ENCODE peak calls at places on chromosomes 13 and 19, in eight cellular contexts. One of them, this sample, is unnamed.
A peak's percentile ranks its signal among the peaks of the same experiment; 100 is the strongest.

GRCh38 chr13:98843482-98843877 is 91.0 kb upstream of the SLC15A1 start:
- DNase-seq in EL: no peak
- DNase-seq in CD8-positive, alpha-beta T cell: no peak
- DNase-seq in stimulated activated CD8-positive, alpha-beta memory T cell treated with anti-CD3 and anti-CD28 coated beads, Interleukin-7, amount 100 ng/mL, for 1 hour: no peak
- DNase-seq in pancreas: no peak
- DNase-seq in NCI-H1092 treated with DMSO at 0.1 percent for 48 hours: peak; percentile 91
- DNase-seq in right cardiac atrium: no peak
- DNase-seq in H54: no peak
- DNase-seq in this sample: no peak

GRCh38 chr19:29665215-29665825 is at the start of gene PLEKHF1:
- DNase-seq in CD8-positive, alpha-beta T cell: peak; percentile 79
- DNase-seq in pancreas: peak; percentile 90
- DNase-seq in stimulated activated CD8-positive, alpha-beta memory T cell treated with anti-CD3 and anti-CD28 coated beads, Interleukin-7, amount 100 ng/mL, for 1 hour: peak; percentile 73
- DNase-seq in NCI-H1092 treated with DMSO at 0.1 percent for 48 hours: peak; percentile 42
- DNase-seq in H54: peak; percentile 90
- DNase-seq in right cardiac atrium: peak; percentile 92
- DNase-seq in EL: peak; percentile 79
- DNase-seq in this sample: peak; percentile 85

GRCh38 chr13:20383058-20383457 is 142.6 kb downstream of the CRYL1 start:
- DNase-seq in pancreas: no peak
- DNase-seq in NCI-H1092 treated with DMSO at 0.1 percent for 48 hours: peak; percentile 51
- DNase-seq in stimulated activated CD8-positive, alpha-beta memory T cell treated with anti-CD3 and anti-CD28 coated beads, Interleukin-7, amount 100 ng/mL, for 1 hour: no peak
- DNase-seq in right cardiac atrium: no peak
- DNase-seq in H54: no peak
- DNase-seq in CD8-positive, alpha-beta T cell: no peak
- DNase-seq in EL: no peak
- DNase-seq in this sample: no peak

GRCh38 chr13:34462843-34463242 is 479.2 kb upstream of the NBEA start:
- DNase-seq in CD8-positive, alpha-beta T cell: no peak
- DNase-seq in right cardiac atrium: peak; percentile 42
- DNase-seq in NCI-H1092 treated with DMSO at 0.1 percent for 48 hours: no peak
- DNase-seq in EL: peak; percentile 81
- DNase-seq in H54: peak; percentile 10
- DNase-seq in stimulated activated CD8-positive, alpha-beta memory T cell treated with anti-CD3 and anti-CD28 coated beads, Interleukin-7, amount 100 ng/mL, for 1 hour: no peak
- DNase-seq in pancreas: no peak
- DNase-seq in this sample: no peak

GRCh38 chr19:46349311-46349993 is 2.6 kb downstream of the PPP5C start:
- DNase-seq in pancreas: no peak
- DNase-seq in EL: no peak
- DNase-seq in right cardiac atrium: no peak
- DNase-seq in H54: no peak
- DNase-seq in NCI-H1092 treated with DMSO at 0.1 percent for 48 hours: no peak
- DNase-seq in CD8-positive, alpha-beta T cell: no peak
- DNase-seq in stimulated activated CD8-positive, alpha-beta memory T cell treated with anti-CD3 and anti-CD28 coated beads, Interleukin-7, amount 100 ng/mL, for 1 hour: no peak
- DNase-seq in this sample: no peak

GRCh38 chr13:74550039-74550438 is 415.8 kb upstream of the KLF12 start:
- DNase-seq in NCI-H1092 treated with DMSO at 0.1 percent for 48 hours: no peak
- DNase-seq in EL: no peak
- DNase-seq in pancreas: no peak
- DNase-seq in CD8-positive, alpha-beta T cell: no peak
- DNase-seq in H54: no peak
- DNase-seq in right cardiac atrium: no peak
- DNase-seq in stimulated activated CD8-positive, alpha-beta memory T cell treated with anti-CD3 and anti-CD28 coated beads, Interleukin-7, amount 100 ng/mL, for 1 hour: no peak
- DNase-seq in this sample: no peak

GRCh38 chr19:58037927-58038687 is 4.3 kb downstream of the ZSCAN1 start:
- DNase-seq in CD8-positive, alpha-beta T cell: no peak
- DNase-seq in right cardiac atrium: no peak
- DNase-seq in NCI-H1092 treated with DMSO at 0.1 percent for 48 hours: peak; percentile 53
- DNase-seq in EL: no peak
- DNase-seq in pancreas: no peak
- DNase-seq in H54: no peak
- DNase-seq in stimulated activated CD8-positive, alpha-beta memory T cell treated with anti-CD3 and anti-CD28 coated beads, Interleukin-7, amount 100 ng/mL, for 1 hour: no peak
- DNase-seq in this sample: no peak

GRCh38 chr13:47033216-47033615 is 136.4 kb upstream of the HTR2A start:
- DNase-seq in CD8-positive, alpha-beta T cell: no peak
- DNase-seq in EL: peak; percentile 59
- DNase-seq in NCI-H1092 treated with DMSO at 0.1 percent for 48 hours: no peak
- DNase-seq in H54: no peak
- DNase-seq in right cardiac atrium: no peak
- DNase-seq in pancreas: no peak
- DNase-seq in stimulated activated CD8-positive, alpha-beta memory T cell treated with anti-CD3 and anti-CD28 coated beads, Interleukin-7, amount 100 ng/mL, for 1 hour: no peak
- DNase-seq in this sample: no peak

GRCh38 chr13:110126391-110126961 is 180.5 kb downstream of the COL4A1 start:
- DNase-seq in EL: peak; percentile 94
- DNase-seq in NCI-H1092 treated with DMSO at 0.1 percent for 48 hours: peak; percentile 15
- DNase-seq in H54: peak; percentile 84
- DNase-seq in right cardiac atrium: peak; percentile 66
- DNase-seq in pancreas: no peak
- DNase-seq in CD8-positive, alpha-beta T cell: no peak
- DNase-seq in stimulated activated CD8-positive, alpha-beta memory T cell treated with anti-CD3 and anti-CD28 coated beads, Interleukin-7, amount 100 ng/mL, for 1 hour: no peak
- DNase-seq in this sample: peak; percentile 37

GRCh38 chr13:26379831-26380230 is 125.9 kb downstream of the CDK8 start:
- DNase-seq in CD8-positive, alpha-beta T cell: no peak
- DNase-seq in H54: no peak
- DNase-seq in pancreas: no peak
- DNase-seq in stimulated activated CD8-positive, alpha-beta memory T cell treated with anti-CD3 and anti-CD28 coated beads, Interleukin-7, amount 100 ng/mL, for 1 hour: no peak
- DNase-seq in EL: no peak
- DNase-seq in NCI-H1092 treated with DMSO at 0.1 percent for 48 hours: no peak
- DNase-seq in right cardiac atrium: no peak
- DNase-seq in this sample: no peak

GRCh38 chr19:1651548-1652394 is 644 bp downstream of the TCF3 start:
- DNase-seq in H54: no peak
- DNase-seq in EL: peak; percentile 39
- DNase-seq in pancreas: peak; percentile 42
- DNase-seq in NCI-H1092 treated with DMSO at 0.1 percent for 48 hours: no peak
- DNase-seq in right cardiac atrium: peak; percentile 45
- DNase-seq in stimulated activated CD8-positive, alpha-beta memory T cell treated with anti-CD3 and anti-CD28 coated beads, Interleukin-7, amount 100 ng/mL, for 1 hour: no peak
- DNase-seq in CD8-positive, alpha-beta T cell: peak; percentile 50
- DNase-seq in this sample: peak; percentile 57

GRCh38 chr13:85497652-85498051 is 301.6 kb downstream of the SLITRK6 start:
- DNase-seq in CD8-positive, alpha-beta T cell: no peak
- DNase-seq in H54: peak; percentile 36
- DNase-seq in EL: peak; percentile 92
- DNase-seq in right cardiac atrium: no peak
- DNase-seq in pancreas: no peak
- DNase-seq in NCI-H1092 treated with DMSO at 0.1 percent for 48 hours: no peak
- DNase-seq in stimulated activated CD8-positive, alpha-beta memory T cell treated with anti-CD3 and anti-CD28 coated beads, Interleukin-7, amount 100 ng/mL, for 1 hour: no peak
- DNase-seq in this sample: no peak

GRCh38 chr19:17058236-17058635 is 17.0 kb downstream of the HAUS8 start:
- DNase-seq in stimulated activated CD8-positive, alpha-beta memory T cell treated with anti-CD3 and anti-CD28 coated beads, Interleukin-7, amount 100 ng/mL, for 1 hour: no peak
- DNase-seq in CD8-positive, alpha-beta T cell: no peak
- DNase-seq in right cardiac atrium: no peak
- DNase-seq in EL: no peak
- DNase-seq in H54: no peak
- DNase-seq in NCI-H1092 treated with DMSO at 0.1 percent for 48 hours: no peak
- DNase-seq in pancreas: no peak
- DNase-seq in this sample: no peak

GRCh38 chr19:1074512-1075283 is 7.7 kb downstream of the ARHGAP45 start:
- DNase-seq in NCI-H1092 treated with DMSO at 0.1 percent for 48 hours: peak; percentile 84
- DNase-seq in H54: peak; percentile 98
- DNase-seq in CD8-positive, alpha-beta T cell: peak; percentile 100
- DNase-seq in pancreas: peak; percentile 45
- DNase-seq in EL: no peak
- DNase-seq in stimulated activated CD8-positive, alpha-beta memory T cell treated with anti-CD3 and anti-CD28 coated beads, Interleukin-7, amount 100 ng/mL, for 1 hour: peak; percentile 95
- DNase-seq in right cardiac atrium: peak; percentile 78
- DNase-seq in this sample: peak; percentile 65

GRCh38 chr19:6117534-6117933 is 7.2 kb upstream of the RFX2 start:
- DNase-seq in right cardiac atrium: no peak
- DNase-seq in pancreas: no peak
- DNase-seq in CD8-positive, alpha-beta T cell: no peak
- DNase-seq in EL: no peak
- DNase-seq in stimulated activated CD8-positive, alpha-beta memory T cell treated with anti-CD3 and anti-CD28 coated beads, Interleukin-7, amount 100 ng/mL, for 1 hour: no peak
- DNase-seq in H54: no peak
- DNase-seq in NCI-H1092 treated with DMSO at 0.1 percent for 48 hours: no peak
- DNase-seq in this sample: no peak

GRCh38 chr19:50334741-50335421 is 5.7 kb upstream of the KCNC3 start:
- DNase-seq in stimulated activated CD8-positive, alpha-beta memory T cell treated with anti-CD3 and anti-CD28 coated beads, Interleukin-7, amount 100 ng/mL, for 1 hour: no peak
- DNase-seq in pancreas: peak; percentile 39
- DNase-seq in right cardiac atrium: no peak
- DNase-seq in H54: no peak
- DNase-seq in NCI-H1092 treated with DMSO at 0.1 percent for 48 hours: no peak
- DNase-seq in CD8-positive, alpha-beta T cell: no peak
- DNase-seq in EL: no peak
- DNase-seq in this sample: no peak

GRCh38 chr13:98839826-98840769 is 87.6 kb upstream of the SLC15A1 start:
- DNase-seq in right cardiac atrium: peak; percentile 61
- DNase-seq in H54: peak; percentile 82
- DNase-seq in NCI-H1092 treated with DMSO at 0.1 percent for 48 hours: peak; percentile 39
- DNase-seq in CD8-positive, alpha-beta T cell: peak; percentile 27
- DNase-seq in pancreas: peak; percentile 62
- DNase-seq in stimulated activated CD8-positive, alpha-beta memory T cell treated with anti-CD3 and anti-CD28 coated beads, Interleukin-7, amount 100 ng/mL, for 1 hour: no peak
- DNase-seq in EL: peak; percentile 55
- DNase-seq in this sample: peak; percentile 50

GRCh38 chr19:9877775-9878510 is 42.8 kb downstream of the PIN1 start:
- DNase-seq in CD8-positive, alpha-beta T cell: no peak
- DNase-seq in H54: no peak
- DNase-seq in pancreas: no peak
- DNase-seq in EL: peak; percentile 78
- DNase-seq in NCI-H1092 treated with DMSO at 0.1 percent for 48 hours: no peak
- DNase-seq in stimulated activated CD8-positive, alpha-beta memory T cell treated with anti-CD3 and anti-CD28 coated beads, Interleukin-7, amount 100 ng/mL, for 1 hour: no peak
- DNase-seq in right cardiac atrium: no peak
- DNase-seq in this sample: no peak

GRCh38 chr13:92994056-92994455 is 232.6 kb upstream of the GPC6 start:
- DNase-seq in CD8-positive, alpha-beta T cell: no peak
- DNase-seq in right cardiac atrium: no peak
- DNase-seq in pancreas: no peak
- DNase-seq in EL: peak; percentile 45
- DNase-seq in NCI-H1092 treated with DMSO at 0.1 percent for 48 hours: no peak
- DNase-seq in H54: no peak
- DNase-seq in stimulated activated CD8-positive, alpha-beta memory T cell treated with anti-CD3 and anti-CD28 coated beads, Interleukin-7, amount 100 ng/mL, for 1 hour: no peak
- DNase-seq in this sample: no peak

GRCh38 chr19:13765395-13766094 is 1.2 kb downstream of the MRI1 start:
- DNase-seq in H54: no peak
- DNase-seq in stimulated activated CD8-positive, alpha-beta memory T cell treated with anti-CD3 and anti-CD28 coated beads, Interleukin-7, amount 100 ng/mL, for 1 hour: no peak
- DNase-seq in NCI-H1092 treated with DMSO at 0.1 percent for 48 hours: no peak
- DNase-seq in CD8-positive, alpha-beta T cell: no peak
- DNase-seq in pancreas: no peak
- DNase-seq in EL: no peak
- DNase-seq in right cardiac atrium: no peak
- DNase-seq in this sample: no peak

GRCh38 chr19:33432408-33433170 is 59.1 kb downstream of the CEBPG start:
- DNase-seq in pancreas: no peak
- DNase-seq in CD8-positive, alpha-beta T cell: no peak
- DNase-seq in stimulated activated CD8-positive, alpha-beta memory T cell treated with anti-CD3 and anti-CD28 coated beads, Interleukin-7, amount 100 ng/mL, for 1 hour: no peak
- DNase-seq in right cardiac atrium: no peak
- DNase-seq in NCI-H1092 treated with DMSO at 0.1 percent for 48 hours: peak; percentile 57
- DNase-seq in H54: no peak
- DNase-seq in EL: no peak
- DNase-seq in this sample: no peak

GRCh38 chr19:39996218-39996810 is 546 bp upstream of the ZNF546 start:
- DNase-seq in right cardiac atrium: no peak
- DNase-seq in stimulated activated CD8-positive, alpha-beta memory T cell treated with anti-CD3 and anti-CD28 coated beads, Interleukin-7, amount 100 ng/mL, for 1 hour: no peak
- DNase-seq in CD8-positive, alpha-beta T cell: peak; percentile 54
- DNase-seq in EL: peak; percentile 68
- DNase-seq in pancreas: no peak
- DNase-seq in H54: peak; percentile 33
- DNase-seq in NCI-H1092 treated with DMSO at 0.1 percent for 48 hours: peak; percentile 35
- DNase-seq in this sample: no peak

GRCh38 chr13:111503376-111503775 is 182.9 kb downstream of the TEX29 start:
- DNase-seq in pancreas: no peak
- DNase-seq in stimulated activated CD8-positive, alpha-beta memory T cell treated with anti-CD3 and anti-CD28 coated beads, Interleukin-7, amount 100 ng/mL, for 1 hour: no peak
- DNase-seq in CD8-positive, alpha-beta T cell: no peak
- DNase-seq in NCI-H1092 treated with DMSO at 0.1 percent for 48 hours: no peak
- DNase-seq in right cardiac atrium: no peak
- DNase-seq in H54: no peak
- DNase-seq in EL: no peak
- DNase-seq in this sample: no peak

GRCh38 chr13:100520936-100521765 is 67.4 kb downstream of the GGACT start:
- DNase-seq in right cardiac atrium: no peak
- DNase-seq in CD8-positive, alpha-beta T cell: no peak
- DNase-seq in NCI-H1092 treated with DMSO at 0.1 percent for 48 hours: no peak
- DNase-seq in EL: no peak
- DNase-seq in H54: no peak
- DNase-seq in pancreas: no peak
- DNase-seq in stimulated activated CD8-positive, alpha-beta memory T cell treated with anti-CD3 and anti-CD28 coated beads, Interleukin-7, amount 100 ng/mL, for 1 hour: no peak
- DNase-seq in this sample: no peak

GRCh38 chr13:96781141-96781540 is 213.1 kb downstream of the OXGR1 start:
- DNase-seq in H54: no peak
- DNase-seq in stimulated activated CD8-positive, alpha-beta memory T cell treated with anti-CD3 and anti-CD28 coated beads, Interleukin-7, amount 100 ng/mL, for 1 hour: no peak
- DNase-seq in NCI-H1092 treated with DMSO at 0.1 percent for 48 hours: no peak
- DNase-seq in EL: no peak
- DNase-seq in right cardiac atrium: peak; percentile 85
- DNase-seq in CD8-positive, alpha-beta T cell: no peak
- DNase-seq in pancreas: peak; percentile 18
- DNase-seq in this sample: no peak

GRCh38 chr13:59691501-59692066 is 472.1 kb downstream of the DIAPH3 start:
- DNase-seq in right cardiac atrium: no peak
- DNase-seq in NCI-H1092 treated with DMSO at 0.1 percent for 48 hours: no peak
- DNase-seq in pancreas: no peak
- DNase-seq in H54: no peak
- DNase-seq in CD8-positive, alpha-beta T cell: no peak
- DNase-seq in stimulated activated CD8-positive, alpha-beta memory T cell treated with anti-CD3 and anti-CD28 coated beads, Interleukin-7, amount 100 ng/mL, for 1 hour: no peak
- DNase-seq in EL: no peak
- DNase-seq in this sample: no peak

GRCh38 chr13:31859546-31859945 is 120.2 kb downstream of the RXFP2 start:
- DNase-seq in right cardiac atrium: no peak
- DNase-seq in stimulated activated CD8-positive, alpha-beta memory T cell treated with anti-CD3 and anti-CD28 coated beads, Interleukin-7, amount 100 ng/mL, for 1 hour: no peak
- DNase-seq in H54: no peak
- DNase-seq in EL: no peak
- DNase-seq in pancreas: no peak
- DNase-seq in NCI-H1092 treated with DMSO at 0.1 percent for 48 hours: peak; percentile 54
- DNase-seq in CD8-positive, alpha-beta T cell: no peak
- DNase-seq in this sample: no peak

GRCh38 chr13:77298403-77298802 is 28.5 kb downstream of the MYCBP2 start:
- DNase-seq in stimulated activated CD8-positive, alpha-beta memory T cell treated with anti-CD3 and anti-CD28 coated beads, Interleukin-7, amount 100 ng/mL, for 1 hour: no peak
- DNase-seq in H54: no peak
- DNase-seq in pancreas: no peak
- DNase-seq in NCI-H1092 treated with DMSO at 0.1 percent for 48 hours: no peak
- DNase-seq in CD8-positive, alpha-beta T cell: no peak
- DNase-seq in EL: no peak
- DNase-seq in right cardiac atrium: no peak
- DNase-seq in this sample: no peak

GRCh38 chr13:26914624-26915023 is 154.0 kb upstream of the GPR12 start:
- DNase-seq in right cardiac atrium: no peak
- DNase-seq in CD8-positive, alpha-beta T cell: no peak
- DNase-seq in H54: no peak
- DNase-seq in NCI-H1092 treated with DMSO at 0.1 percent for 48 hours: no peak
- DNase-seq in pancreas: no peak
- DNase-seq in EL: peak; percentile 3
- DNase-seq in stimulated activated CD8-positive, alpha-beta memory T cell treated with anti-CD3 and anti-CD28 coated beads, Interleukin-7, amount 100 ng/mL, for 1 hour: no peak
- DNase-seq in this sample: no peak

GRCh38 chr13:103130681-103131210 is 64.5 kb upstream of the SLC10A2 start:
- DNase-seq in pancreas: no peak
- DNase-seq in right cardiac atrium: no peak
- DNase-seq in EL: no peak
- DNase-seq in NCI-H1092 treated with DMSO at 0.1 percent for 48 hours: no peak
- DNase-seq in H54: no peak
- DNase-seq in stimulated activated CD8-positive, alpha-beta memory T cell treated with anti-CD3 and anti-CD28 coated beads, Interleukin-7, amount 100 ng/mL, for 1 hour: no peak
- DNase-seq in CD8-positive, alpha-beta T cell: no peak
- DNase-seq in this sample: no peak

GRCh38 chr19:41299755-41300089 is 10.2 kb upstream of the CCDC97 start:
- DNase-seq in pancreas: no peak
- DNase-seq in CD8-positive, alpha-beta T cell: peak; percentile 69
- DNase-seq in stimulated activated CD8-positive, alpha-beta memory T cell treated with anti-CD3 and anti-CD28 coated beads, Interleukin-7, amount 100 ng/mL, for 1 hour: no peak
- DNase-seq in H54: no peak
- DNase-seq in right cardiac atrium: peak; percentile 79
- DNase-seq in NCI-H1092 treated with DMSO at 0.1 percent for 48 hours: peak; percentile 4
- DNase-seq in EL: peak; percentile 53
- DNase-seq in this sample: no peak

This sample was measured in ovary.